ENCODE peak calls at places on chromosome 10, in five cellular contexts. Q is thoracic aorta, G is cardiac muscle cell, Z is A549, O is left ventricle myocardium inferior. K is an unnamed sample.

GRCh38 chr10:93993782-93994668 is at the start of gene PLCE1:
- DNase-seq in Q (no peak), G (peak; percentile 80), Z (peak; percentile 71), O (peak; percentile 38), K (peak; percentile 84)

GRCh38 chr10:123149568-123150228 is 1.8 kb downstream of the HMX2 start:
- DNase-seq in Q (no peak), G (peak; percentile 68), Z (no peak), O (no peak), K (peak; percentile 66)

GRCh38 chr10:97543025-97543546 is 29.5 kb upstream of the ANKRD2 start:
- DNase-seq in Q (peak; percentile 82), G (no peak), Z (peak; percentile 95), O (peak; percentile 75), K (no peak)

GRCh38 chr10:3945026-3945425 is 160.0 kb upstream of the KLF6 start:
- DNase-seq in Q (no peak), G (no peak), Z (no peak), O (no peak), K (no peak)

GRCh38 chr10:11180228-11180627 is 162.6 kb downstream of the CELF2 start:
- DNase-seq in Q (no peak), G (no peak), Z (no peak), O (no peak), K (no peak)

GRCh38 chr10:118798186-118798811 is 43.5 kb upstream of the CACUL1 start:
- DNase-seq in Q (no peak), G (no peak), Z (peak; percentile 24), O (no peak), K (no peak)

GRCh38 chr10:15695852-15696251 is 23.9 kb downstream of the ITGA8 start:
- DNase-seq in Q (no peak), G (peak; percentile 3), Z (no peak), O (no peak), K (no peak)

GRCh38 chr10:13201132-13201531 is 33.0 kb downstream of the UCMA start:
- DNase-seq in Q (no peak), G (no peak), Z (no peak), O (no peak), K (no peak)

GRCh38 chr10:49092477-49092876 is 22.8 kb downstream of the VSTM4 start:
- DNase-seq in Q (no peak), G (no peak), Z (no peak), O (no peak), K (no peak)

GRCh38 chr10:63684257-63684936 is 163.2 kb downstream of the REEP3 start:
- DNase-seq in Q (no peak), G (no peak), Z (no peak), O (no peak), K (no peak)
- H3K4me1 ChIP-seq in Q (peaks cover 11% of the 10 kb centered on the region), G (no peaks in the 10 kb centered on the region), Z (no peaks in the 10 kb centered on the region), O (peaks cover 16% of the 10 kb centered on the region), K (no peaks in the 10 kb centered on the region)

GRCh38 chr10:71964669-71965515 is 697 bp downstream of the CHST3 start:
- DNase-seq in Q (no peak), G (peak; percentile 46), Z (peak; percentile 40), O (peak; percentile 65), K (no peak)
- H3K4me3 ChIP-seq in Q (peak overlapping the region; percentile 89), G (peak overlapping the region; percentile 56), Z (peak overlapping the region; percentile 77), O (peak overlapping the region; percentile 94), K (peak overlapping the region; percentile 56)

GRCh38 chr10:110219884-110220283 is 12.5 kb downstream of the MXI1 start:
- DNase-seq in Q (no peak), G (no peak), Z (no peak), O (no peak), K (no peak)

GRCh38 chr10:110220383-110220782 is 13.0 kb downstream of the MXI1 start:
- DNase-seq in Q (no peak), G (no peak), Z (no peak), O (peak; percentile 45), K (no peak)

GRCh38 chr10:110216942-110217341 is 9.5 kb downstream of the MXI1 start:
- DNase-seq in Q (no peak), G (no peak), Z (no peak), O (no peak), K (no peak)

GRCh38 chr10:110217609-110218008 is 10.2 kb downstream of the MXI1 start:
- DNase-seq in Q (no peak), G (no peak), Z (no peak), O (no peak), K (no peak)

DNA sequence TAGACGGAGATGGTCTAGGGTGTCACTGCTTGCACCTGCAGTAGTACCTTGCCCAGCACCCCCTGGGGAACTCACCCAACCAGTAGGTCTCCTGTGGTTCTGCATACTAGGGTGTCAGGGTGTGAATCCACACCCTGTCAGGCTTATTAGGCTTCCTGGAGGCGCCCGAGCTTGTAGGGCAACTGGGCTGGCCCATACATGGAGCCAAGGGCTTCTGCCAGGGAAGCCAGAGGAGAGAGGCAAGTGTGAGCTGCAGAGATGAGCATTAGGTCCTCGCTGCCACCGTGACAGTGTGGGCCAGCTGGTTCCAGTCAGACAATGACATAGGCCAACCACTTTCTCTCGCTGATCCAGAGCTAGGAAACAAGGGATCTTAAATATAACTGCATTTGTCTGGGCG is 11.2 kb downstream of the MXI1 start:
- DNase-seq in Q (no peak), G (no peak), Z (no peak), O (no peak), K (no peak)
- H3K4me1 ChIP-seq in Q (peaks cover 79% of the 10 kb centered on the region), G (peaks cover 22% of the 10 kb centered on the region), Z (peaks cover 6% of the 10 kb centered on the region), O (peaks cover 95% of the 10 kb centered on the region), K (peaks cover 28% of the 10 kb centered on the region)

DNA sequence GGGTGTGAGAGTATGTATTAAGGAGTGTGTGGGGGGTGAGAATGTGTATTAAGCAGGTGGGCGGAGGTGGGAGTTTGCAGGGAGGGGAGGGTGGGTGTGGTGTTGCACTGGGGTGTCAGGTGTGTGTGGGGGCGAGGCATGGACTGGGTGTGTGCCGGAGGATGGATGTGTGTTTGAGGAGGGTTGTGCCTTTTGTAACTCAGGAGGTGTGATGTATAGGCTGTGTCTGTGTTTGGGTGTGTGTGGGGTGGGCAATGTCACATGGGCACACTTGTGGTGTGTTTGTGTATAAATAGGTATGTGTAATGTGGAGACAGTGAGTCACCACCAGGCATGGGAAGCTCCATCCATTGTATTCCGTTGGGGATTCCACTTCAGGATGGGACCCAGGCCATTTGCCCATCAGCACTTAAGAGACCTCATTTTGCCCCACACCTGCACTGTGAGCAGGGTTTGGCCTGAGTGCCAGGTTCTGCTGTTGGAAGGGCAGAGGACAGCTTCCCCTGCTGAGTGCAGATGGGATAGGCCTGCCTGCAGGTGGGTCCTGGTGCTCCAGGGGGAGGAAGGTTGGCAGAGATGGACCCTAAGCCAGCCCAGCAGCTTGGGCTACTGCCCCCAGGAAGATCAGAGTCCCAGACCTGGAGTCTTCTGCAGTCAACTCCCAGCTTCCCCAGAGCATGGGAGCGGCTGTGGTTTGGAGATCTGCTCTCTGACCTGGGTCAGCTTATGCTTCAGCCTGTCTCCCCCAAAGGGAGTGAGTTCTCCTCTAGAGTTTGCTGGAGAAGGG is 5.9 kb downstream of the UNC5B start:
- DNase-seq in Q (no peak), G (no peak), Z (no peak), O (no peak), K (no peak)
- H3K4me3 ChIP-seq in Q (peak overlapping the region; percentile 87), G (peak overlapping the region; percentile 35), Z (peak overlapping the region; percentile 42), O (peak overlapping the region; percentile 70), K (peak overlapping the region; percentile 55)

GRCh38 chr10:88092975-88093374 is 229.6 kb downstream of the PTEN start:
- DNase-seq in Q (no peak), G (peak; percentile 86), Z (no peak), O (peak; percentile 50), K (no peak)
- H3K4me1 ChIP-seq in Q (peaks cover 37% of the 10 kb centered on the region), G (peaks cover 3% of the 10 kb centered on the region), Z (no peaks in the 10 kb centered on the region), O (peaks cover 28% of the 10 kb centered on the region), K (peaks cover 28% of the 10 kb centered on the region)

GRCh38 chr10:71887767-71888166 is 36.7 kb upstream of the PSAP start:
- DNase-seq in Q (no peak), G (no peak), Z (no peak), O (no peak), K (peak; percentile 24)
- H3K4me3 ChIP-seq in Q (peak overlapping the region; percentile 73), G (no peak overlapping the region), Z (peak overlapping the region; percentile 61), O (no peak overlapping the region), K (no peak overlapping the region)

GRCh38 chr10:130042386-130042785 is 68.2 kb downstream of the C10orf143 start:
- DNase-seq in Q (no peak), G (no peak), Z (no peak), O (no peak), K (no peak)

GRCh38 chr10:130043491-130043890 is 67.1 kb downstream of the C10orf143 start:
- DNase-seq in Q (no peak), G (no peak), Z (no peak), O (no peak), K (no peak)

GRCh38 chr10:130045801-130046321 is 64.8 kb downstream of the C10orf143 start:
- DNase-seq in Q (no peak), G (no peak), Z (no peak), O (no peak), K (no peak)

GRCh38 chr10:130045091-130045652 is 65.5 kb downstream of the C10orf143 start:
- DNase-seq in Q (no peak), G (peak; percentile 26), Z (no peak), O (no peak), K (no peak)

GRCh38 chr10:130044067-130045061 is 66.3 kb downstream of the C10orf143 start:
- DNase-seq in Q (no peak), G (no peak), Z (no peak), O (no peak), K (no peak)
- H3K4me1 ChIP-seq in Q (no peaks in the 10 kb centered on the region), G (no peaks in the 10 kb centered on the region), Z (no peaks in the 10 kb centered on the region), O (no peaks in the 10 kb centered on the region), K (no peaks in the 10 kb centered on the region)

K was measured in pancreas.